ENCODE peak calls at places on chromosomes 11 and 22, in eight cellular contexts. R is GDM1, C is NB4, P is lower leg skin, H is epithelial cell of esophagus, Z is AG09319, X is NCI-H774, A is HEK293T. B is an unnamed sample.

GRCh38 chr22:19174106-19175025 is 4.2 kb downstream of the SLC25A1 start:
- DNase-seq in R (peak; percentile 25), C (peak; percentile 56), P (no peak), H (peak; percentile 53), Z (no peak), X (no peak), A (no peak), B (no peak)

GRCh38 chr22:49158741-49159564 is 668.7 kb downstream of the BRD1 start:
- DNase-seq in R (no peak), C (no peak), P (no peak), H (no peak), Z (no peak), X (no peak), A (no peak), B (no peak)

GRCh38 chr11:82756765-82757650 is 23.3 kb upstream of the FAM181B start:
- DNase-seq in R (no peak), C (no peak), P (no peak), H (no peak), Z (no peak), X (no peak), A (no peak), B (no peak)

GRCh38 chr11:33682446-33682845 is 18.2 kb downstream of the C11orf91 start:
- DNase-seq in R (no peak), C (no peak), P (peak; percentile 14), H (peak; percentile 82), Z (no peak), X (no peak), A (no peak), B (no peak)

GRCh38 chr11:57379732-57380131 is 1.2 kb downstream of the PRG3 start:
- DNase-seq in R (no peak), C (peak; percentile 33), P (no peak), H (peak; percentile 62), Z (no peak), X (no peak), A (peak; percentile 26), B (no peak)

GRCh38 chr11:107370390-107370789 is 87.2 kb downstream of the CWF19L2 start:
- DNase-seq in R (no peak), C (no peak), P (no peak), H (no peak), Z (no peak), X (no peak), A (no peak), B (no peak)

GRCh38 chr11:128195057-128195751 is 392.2 kb downstream of the ETS1 start:
- DNase-seq in R (peak; percentile 88), C (peak; percentile 77), P (no peak), H (no peak), Z (no peak), X (no peak), A (no peak), B (no peak)

GRCh38 chr22:36911887-36912661 is 1.4 kb upstream of the CSF2RB start:
- DNase-seq in R (no peak), C (no peak), P (no peak), H (no peak), Z (no peak), X (no peak), A (no peak), B (no peak)

GRCh38 chr22:46894081-46894671 is 131.7 kb downstream of the TBC1D22A start:
- DNase-seq in R (no peak), C (no peak), P (no peak), H (no peak), Z (peak; percentile 3), X (no peak), A (no peak), B (no peak)

GRCh38 chr22:49958961-49959781 is 1.4 kb upstream of the PIM3 start:
- DNase-seq in R (no peak), C (no peak), P (no peak), H (no peak), Z (no peak), X (no peak), A (no peak), B (no peak)

GRCh38 chr11:69352715-69353325 is 58.9 kb downstream of the MYEOV start:
- DNase-seq in R (peak; percentile 12), C (peak; percentile 53), P (peak; percentile 6), H (peak; percentile 96), Z (peak; percentile 75), X (no peak), A (no peak), B (no peak)

GRCh38 chr11:19259487-19260345 is 19.0 kb upstream of the E2F8 start:
- DNase-seq in R (peak; percentile 37), C (peak; percentile 64), P (peak; percentile 62), H (peak; percentile 70), Z (peak; percentile 19), X (peak; percentile 47), A (peak; percentile 66), B (no peak)

B was measured in NCI-H510A.